ENCODE peak calls at places on chromosomes 6 and 20, in eight cellular contexts. Z is fibroblast of villous mesenchyme, I is Peyer's patch, V is left ventricle myocardium inferior, K is GM12865, N is epithelial cell of esophagus, U is cardiac muscle cell, M is suprapubic skin. O is an unnamed sample.

GRCh38 chr6:47153066-47153755 is 111.1 kb upstream of the ADGRF1 start:
- DNase-seq in V (no peak), U (peak), Z (peak), K (no peak), N (peak), I (no peak), M (no peak), O (no peak)

GRCh38 chr6:116218172-116218633 is 35.7 kb downstream of the TSPYL4 start:
- DNase-seq in I (no peak), U (peak), N (peak), M (no peak), K (no peak), Z (peak), V (no peak), O (no peak)

GRCh38 chr20:5402903-5403531 is 86.3 kb upstream of the PROKR2 start:
- DNase-seq in V (no peak), N (peak), Z (peak), K (peak), M (no peak), I (no peak), U (peak), O (peak)

GRCh38 chr20:49096212-49096730 is 50.2 kb downstream of the CSE1L start:
- DNase-seq in K (no peak), V (no peak), Z (no peak), U (no peak), I (no peak), M (no peak), N (no peak), O (no peak)

GRCh38 chr6:11368264-11368663 is 135.8 kb upstream of the NEDD9 start:
- DNase-seq in U (no peak), N (no peak), Z (no peak), K (no peak), I (no peak), M (no peak), V (no peak), O (no peak)

GRCh38 chr6:128124713-128125112 is 223.9 kb upstream of the THEMIS start:
- DNase-seq in U (peak), N (peak), K (no peak), M (no peak), Z (peak), I (no peak), V (no peak), O (peak)

GRCh38 chr20:21511485-21511849 is 2.4 kb downstream of the NKX2-2 start:
- DNase-seq in K (no peak), Z (no peak), I (no peak), N (no peak), U (no peak), V (no peak), M (no peak), O (no peak)

GRCh38 chr6:65259982-65260381 is 447.0 kb downstream of the EYS start:
- DNase-seq in M (no peak), Z (no peak), V (no peak), U (no peak), K (no peak), N (no peak), I (no peak), O (no peak)

GRCh38 chr6:3389390-3390167 is 67.3 kb downstream of the SLC22A23 start:
- DNase-seq in M (peak), I (no peak), N (peak), V (peak), Z (no peak), U (peak), K (no peak), O (peak)

GRCh38 chr6:28743271-28743789 is 180.5 kb downstream of the TRIM27 start:
- DNase-seq in N (no peak), V (no peak), M (no peak), U (no peak), K (no peak), Z (no peak), I (no peak), O (peak)

GRCh38 chr6:13217206-13217905 is 111.0 kb downstream of the TBC1D7 start:
- DNase-seq in K (peak), N (no peak), I (no peak), V (no peak), M (no peak), U (peak), Z (peak), O (no peak)

GRCh38 chr20:57439432-57439831 is 48.2 kb downstream of the RBM38 start:
- DNase-seq in K (no peak), Z (no peak), U (no peak), V (peak), M (no peak), I (no peak), N (no peak), O (peak)

GRCh38 chr20:23680151-23680550 is 8.7 kb downstream of the CST4 start:
- DNase-seq in K (no peak), I (no peak), Z (no peak), V (no peak), U (peak), M (no peak), N (no peak), O (no peak)

GRCh38 chr6:148866657-148867268 is 119.9 kb downstream of the UST start:
- DNase-seq in K (peak), M (no peak), U (no peak), Z (no peak), V (no peak), I (peak), N (no peak), O (no peak)

GRCh38 chr20:55919319-55919718 is 86.0 kb downstream of the CBLN4 start:
- DNase-seq in U (no peak), Z (no peak), I (no peak), K (no peak), V (no peak), M (no peak), N (peak), O (no peak)

GRCh38 chr6:39929733-39930461 is 4.4 kb downstream of the MOCS1 start:
- DNase-seq in M (no peak), V (no peak), I (no peak), K (no peak), U (peak), Z (peak), N (no peak), O (no peak)

GRCh38 chr6:56540232-56540631 is 102.5 kb downstream of the DST start:
- DNase-seq in K (no peak), V (no peak), Z (no peak), U (no peak), N (no peak), M (no peak), I (no peak), O (no peak)

GRCh38 chr20:60052322-60052721 is 94.1 kb downstream of the CDH26 start:
- DNase-seq in M (no peak), I (no peak), N (no peak), U (no peak), V (no peak), Z (no peak), K (no peak), O (no peak)

GRCh38 chr20:62327726-62328495 is 25.1 kb downstream of the ADRM1 start:
- DNase-seq in Z (no peak), U (no peak), K (no peak), N (no peak), I (no peak), M (no peak), V (no peak), O (no peak)

GRCh38 chr6:53643481-53643965 is 22.0 kb downstream of the KLHL31 start:
- DNase-seq in N (no peak), I (no peak), V (no peak), Z (no peak), U (no peak), M (no peak), K (no peak), O (no peak)

GRCh38 chr6:90369024-90369519 is 72.4 kb upstream of the BACH2 start:
- DNase-seq in N (peak), I (no peak), K (peak), M (no peak), U (peak), Z (peak), V (peak), O (peak)

GRCh38 chr6:149728499-149729234 is 10.8 kb upstream of the LATS1 start:
- DNase-seq in K (no peak), U (no peak), Z (no peak), V (no peak), M (no peak), I (no peak), N (no peak), O (no peak)

GRCh38 chr6:26594730-26595632 is 1.8 kb upstream of the ABT1 start:
- DNase-seq in I (no peak), M (no peak), U (peak), N (peak), K (peak), V (no peak), Z (peak), O (peak)

GRCh38 chr6:46025573-46025972 is 9.9 kb upstream of the CLIC5 start:
- DNase-seq in U (no peak), N (no peak), V (no peak), K (no peak), I (no peak), Z (no peak), M (no peak), O (no peak)

GRCh38 chr20:62291251-62292066 is 11.3 kb upstream of the ADRM1 start:
- DNase-seq in M (no peak), U (no peak), N (no peak), Z (no peak), K (no peak), V (no peak), I (no peak), O (no peak)

GRCh38 chr6:87832025-87832825 is 130.2 kb upstream of the AKIRIN2 start:
- DNase-seq in U (peak), N (peak), M (no peak), V (no peak), Z (peak), K (peak), I (no peak), O (peak)

GRCh38 chr6:99348823-99349619 is 453 bp downstream of the FAXC start:
- DNase-seq in U (peak), I (no peak), V (no peak), Z (no peak), M (no peak), K (no peak), N (no peak), O (no peak)

GRCh38 chr6:82889117-82889516 is 176.5 kb downstream of the UBE3D start:
- DNase-seq in U (no peak), I (no peak), V (no peak), Z (no peak), K (no peak), N (no peak), M (no peak), O (no peak)

GRCh38 chr20:15475483-15475882 is 1097.8 kb downstream of the KIF16B start:
- DNase-seq in M (no peak), V (peak), N (peak), Z (no peak), I (no peak), K (peak), U (no peak), O (peak)

GRCh38 chr6:43799671-43800623 is 29.9 kb downstream of the VEGFA start:
- DNase-seq in V (no peak), N (no peak), I (no peak), M (no peak), Z (no peak), K (no peak), U (no peak), O (no peak)

GRCh38 chr6:43798688-43799444 is 28.9 kb downstream of the VEGFA start:
- DNase-seq in K (peak), M (no peak), V (peak), N (peak), I (no peak), U (peak), Z (peak), O (peak)

GRCh38 chr6:43797919-43798318 is 27.9 kb downstream of the VEGFA start:
- DNase-seq in U (no peak), K (no peak), I (no peak), V (no peak), M (no peak), Z (no peak), N (no peak), O (no peak)

GRCh38 chr6:43796168-43796567 is 26.2 kb downstream of the VEGFA start:
- DNase-seq in I (no peak), U (no peak), M (no peak), Z (no peak), K (no peak), V (no peak), N (no peak), O (no peak)

GRCh38 chr6:43796910-43797890 is 27.2 kb downstream of the VEGFA start:
- DNase-seq in V (no peak), N (no peak), Z (no peak), I (no peak), U (no peak), M (no peak), K (no peak), O (no peak)
- TF ChIP-seq CTCF in V (no peak), N (peak), Z (no peak), I (no peak), U (no peak), M (no peak), K (no peak), O (no peak)

GRCh38 chr6:162179196-162179951 is 548.2 kb downstream of the PRKN start:
- DNase-seq in K (no peak), V (no peak), N (no peak), U (no peak), M (no peak), I (no peak), Z (no peak), O (no peak)

GRCh38 chr6:162181741-162182401 is 545.7 kb downstream of the PRKN start:
- DNase-seq in N (peak), M (no peak), V (no peak), K (no peak), Z (no peak), U (peak), I (no peak), O (peak)

GRCh38 chr6:162178666-162179065 is 548.9 kb downstream of the PRKN start:
- DNase-seq in V (no peak), M (no peak), K (no peak), U (no peak), Z (no peak), N (no peak), I (no peak), O (no peak)

GRCh38 chr6:162178266-162178665 is 549.3 kb downstream of the PRKN start:
- DNase-seq in Z (no peak), K (no peak), I (no peak), M (no peak), U (no peak), V (no peak), N (no peak), O (no peak)

DNA sequence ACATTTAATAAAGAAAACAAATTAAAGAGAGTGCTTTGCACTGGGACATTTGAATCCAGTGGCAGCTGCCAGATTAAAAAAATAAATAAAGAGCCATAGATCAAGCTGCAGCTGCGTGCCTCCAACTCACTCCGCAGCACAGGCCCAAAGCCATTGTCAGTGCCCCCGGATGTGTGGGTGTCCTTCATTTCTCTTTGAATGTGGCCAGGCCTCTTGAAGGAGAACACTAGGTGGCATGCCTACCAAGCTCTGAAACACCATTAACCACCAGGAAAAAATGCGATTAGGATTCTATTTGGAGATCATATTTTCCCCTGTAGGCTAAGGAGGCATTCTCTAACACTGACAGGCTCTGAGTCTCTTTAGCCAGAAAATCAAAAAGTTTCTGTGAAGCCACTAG is 549.8 kb downstream of the PRKN start:
- DNase-seq in V (no peak), U (peak), M (no peak), K (no peak), N (no peak), I (no peak), Z (no peak), O (peak)
- TF ChIP-seq CTCF in V (peak), U (peak), M (no peak), K (no peak), N (no peak), I (no peak), Z (no peak), O (peak)

DNA sequence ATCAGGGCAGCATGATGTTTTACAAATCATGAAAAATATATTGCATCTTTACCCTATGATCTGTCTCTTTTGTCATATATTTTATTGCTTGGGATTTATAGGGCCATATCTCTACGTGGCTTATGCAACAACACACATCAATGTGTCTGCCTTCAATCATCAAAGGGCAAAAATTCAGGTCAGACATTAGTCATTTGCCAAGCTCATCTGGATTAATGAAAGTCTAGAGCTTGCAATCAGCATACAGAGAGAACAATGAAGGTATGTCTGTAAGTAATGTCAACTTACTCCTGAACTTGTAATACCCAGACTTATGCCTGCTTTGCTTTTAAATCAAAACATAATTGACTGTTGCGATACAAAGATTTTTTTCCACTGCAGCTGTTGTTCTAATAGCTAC is 282.7 kb downstream of the HAO1 start:
- DNase-seq in N (peak), I (no peak), K (no peak), Z (peak), M (no peak), U (no peak), V (no peak), O (no peak)
- TF ChIP-seq CTCF in N (no peak), I (no peak), K (no peak), Z (no peak), M (no peak), U (no peak), V (no peak), O (no peak)

GRCh38 chr20:44576297-44576696 is 6.1 kb upstream of the PKIG start:
- DNase-seq in I (peak), N (peak), M (no peak), K (peak), Z (peak), V (no peak), U (peak), O (peak)
- TF ChIP-seq CTCF in I (peak), N (no peak), M (no peak), K (peak), Z (peak), V (peak), U (peak), O (no peak)

DNA sequence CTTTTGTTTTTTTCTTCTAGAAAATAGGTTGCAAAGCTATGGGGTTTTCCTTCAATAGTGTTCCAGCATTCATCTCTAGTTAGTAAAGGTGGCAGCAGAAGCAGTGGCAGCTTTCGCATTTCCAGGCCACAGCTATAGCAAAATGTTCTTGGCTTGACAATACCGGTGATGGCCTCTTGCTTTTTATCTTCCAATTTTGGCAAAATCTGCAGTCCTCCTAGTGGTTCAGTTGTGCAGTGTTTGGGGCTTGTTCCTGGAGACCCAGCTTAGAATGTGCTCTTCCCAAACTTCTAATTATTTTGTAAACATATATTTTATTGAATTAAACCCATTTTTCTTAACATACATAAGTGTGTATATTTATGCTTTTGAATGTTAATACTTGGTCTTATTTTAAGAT is 370.6 kb upstream of the MAN1A1 start:
- DNase-seq in I (no peak), N (no peak), V (no peak), U (peak), K (no peak), Z (peak), M (no peak), O (peak)
- TF ChIP-seq CTCF in I (no peak), N (peak), V (no peak), U (no peak), K (peak), Z (peak), M (no peak), O (no peak)